ENCODE peak calls at places on chromosomes 11 and 22, in nine cellular contexts. R is GM13977, P is WTC11, J is natural killer cell, Q is HL-60, C is body of pancreas, L is ovary, S is MCF 10A, B is heart left ventricle. K is an unnamed sample.

GRCh38 chr22:40235418-40235817 is 57.7 kb downstream of the TNRC6B start:
- DNase-seq in R (no peak), P (no peak), J (no peak), Q (no peak), C (no peak), L (no peak), S (no peak), B (no peak), K (no peak)

GRCh38 chr11:1087961-1088926 is 13.6 kb downstream of the MUC2 start:
- DNase-seq in R (no peak), P (no peak), J (no peak), Q (no peak), C (no peak), L (no peak), S (no peak), B (no peak), K (peak)

GRCh38 chr22:50705851-50706351 is 32.1 kb upstream of the ACR start:
- DNase-seq in R (no peak), P (no peak), J (no peak), Q (no peak), C (no peak), L (no peak), S (no peak), B (no peak), K (peak)

GRCh38 chr11:3227568-3228444 is 4.4 kb downstream of the MRGPRE start:
- DNase-seq in R (no peak), P (peak), J (no peak), Q (peak), C (no peak), L (no peak), S (no peak), B (no peak), K (no peak)

GRCh38 chr11:101442171-101442570 is 141.6 kb downstream of the TRPC6 start:
- DNase-seq in R (no peak), P (no peak), J (no peak), Q (no peak), C (no peak), L (no peak), S (no peak), B (no peak), K (no peak)

GRCh38 chr11:28343304-28344233 is 235.4 kb downstream of the METTL15 start:
- DNase-seq in R (no peak), P (no peak), J (no peak), Q (no peak), C (no peak), L (no peak), S (peak), B (no peak), K (no peak)

GRCh38 chr11:11691296-11692141 is 69.7 kb upstream of the GALNT18 start:
- DNase-seq in R (no peak), P (peak), J (no peak), Q (no peak), C (no peak), L (no peak), S (no peak), B (no peak), K (peak)

GRCh38 chr11:36051235-36052072 is 107.6 kb downstream of the LDLRAD3 start:
- DNase-seq in R (no peak), P (no peak), J (no peak), Q (no peak), C (no peak), L (no peak), S (no peak), B (no peak), K (no peak)

GRCh38 chr11:93921695-93922468 is 71.5 kb upstream of the VSTM5 start:
- DNase-seq in R (peak), P (peak), J (no peak), Q (no peak), C (peak), L (no peak), S (peak), B (peak), K (peak)

GRCh38 chr11:71364176-71364671 is 84.0 kb downstream of the DHCR7 start:
- DNase-seq in R (no peak), P (no peak), J (no peak), Q (no peak), C (no peak), L (no peak), S (no peak), B (no peak), K (peak)

GRCh38 chr11:64357904-64358535 is 942 bp upstream of the RPS6KA4 start:
- DNase-seq in R (no peak), P (no peak), J (no peak), Q (no peak), C (no peak), L (no peak), S (peak), B (no peak), K (no peak)

GRCh38 chr11:130314184-130314748 is 451 bp downstream of the ZBTB44 start:
- DNase-seq in R (peak), P (peak), J (peak), Q (peak), C (peak), L (peak), S (peak), B (peak), K (peak)

GRCh38 chr11:1571760-1572199 is 291 bp downstream of the DUSP8 start:
- DNase-seq in R (no peak), P (no peak), J (no peak), Q (peak), C (no peak), L (no peak), S (no peak), B (no peak), K (no peak)

GRCh38 chr22:17085277-17086091 is 684 bp downstream of the IL17RA start:
- DNase-seq in R (no peak), P (peak), J (peak), Q (no peak), C (peak), L (peak), S (peak), B (no peak), K (peak)

GRCh38 chr11:72541224-72541974 is 107.1 kb upstream of the CLPB start:
- DNase-seq in R (no peak), P (no peak), J (no peak), Q (no peak), C (peak), L (no peak), S (no peak), B (no peak), K (no peak)

GRCh38 chr11:81548123-81548522 is 1185.5 kb downstream of the FAM181B start:
- DNase-seq in R (no peak), P (no peak), J (no peak), Q (no peak), C (no peak), L (no peak), S (no peak), B (no peak), K (no peak)

GRCh38 chr11:126391970-126392637 is 36.6 kb downstream of the ST3GAL4 start:
- DNase-seq in R (no peak), P (peak), J (no peak), Q (peak), C (no peak), L (no peak), S (peak), B (peak), K (no peak)
- TF ChIP-seq CTCF in R (peak), P (no peak), J (no peak), Q (peak), C (no peak), L (no peak), S (no peak), B (no peak), K (no peak)

DNA sequence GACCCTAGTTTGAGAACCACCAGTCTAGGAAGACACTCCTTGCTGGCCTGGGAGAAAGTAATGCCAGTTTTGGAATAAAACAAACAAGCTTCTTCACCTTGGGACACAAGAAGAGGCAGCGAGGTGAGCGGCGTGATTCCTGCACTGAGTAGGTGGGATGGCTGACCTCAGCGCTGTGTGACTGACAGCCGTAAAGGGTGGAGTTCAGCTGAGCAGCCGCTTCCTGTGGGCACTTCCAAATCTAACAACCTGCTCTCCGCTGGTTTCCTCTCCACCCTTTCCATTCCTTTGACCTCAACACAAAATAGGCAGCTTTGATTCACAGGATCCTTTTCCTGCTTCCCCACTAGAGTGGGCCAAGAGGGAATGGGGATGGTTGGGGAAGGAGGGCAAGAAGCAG is 45.8 kb downstream of the PC start:
- DNase-seq in R (no peak), P (no peak), J (no peak), Q (no peak), C (no peak), L (no peak), S (no peak), B (no peak), K (no peak)
- TF ChIP-seq CTCF in R (no peak), P (no peak), J (no peak), Q (no peak), C (no peak), L (no peak), S (no peak), B (no peak), K (no peak)

GRCh38 chr11:75597636-75598035 is 35.6 kb downstream of the SERPINH1 start:
- DNase-seq in R (peak), P (peak), J (no peak), Q (no peak), C (no peak), L (no peak), S (peak), B (no peak), K (peak)
- TF ChIP-seq CTCF in R (peak), P (no peak), J (no peak), Q (peak), C (no peak), L (no peak), S (peak), B (no peak), K (no peak)

GRCh38 chr11:22539851-22540376 is 85.7 kb downstream of the FANCF start:
- DNase-seq in R (peak), P (no peak), J (no peak), Q (no peak), C (no peak), L (no peak), S (peak), B (no peak), K (no peak)
- TF ChIP-seq CTCF in R (peak), P (no peak), J (no peak), Q (no peak), C (peak), L (no peak), S (peak), B (peak), K (peak)

DNA sequence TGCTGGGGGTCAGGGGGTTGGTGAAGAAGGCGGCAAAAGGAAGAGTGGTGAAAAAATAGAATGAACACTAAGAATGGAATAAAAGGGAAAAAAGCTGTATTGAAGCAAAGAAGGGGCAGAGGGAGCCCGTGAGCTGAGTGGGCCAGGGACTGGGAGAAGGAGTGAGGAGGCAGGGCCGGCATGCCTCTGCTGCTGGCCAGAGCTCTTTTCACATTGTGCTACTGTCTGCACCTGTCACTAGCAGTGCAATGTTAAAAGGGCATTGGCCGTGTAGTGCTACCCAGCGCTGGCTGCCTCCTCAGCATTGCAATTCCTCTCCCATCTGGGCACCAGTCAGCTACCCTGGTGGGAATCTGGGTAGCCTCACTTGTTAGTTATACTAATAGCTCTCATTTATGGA is 8.7 kb downstream of the YPEL4 start:
- DNase-seq in R (peak), P (peak), J (no peak), Q (no peak), C (no peak), L (no peak), S (no peak), B (no peak), K (peak)
- TF ChIP-seq CTCF in R (peak), P (no peak), J (no peak), Q (no peak), C (no peak), L (no peak), S (no peak), B (no peak), K (no peak)

DNA sequence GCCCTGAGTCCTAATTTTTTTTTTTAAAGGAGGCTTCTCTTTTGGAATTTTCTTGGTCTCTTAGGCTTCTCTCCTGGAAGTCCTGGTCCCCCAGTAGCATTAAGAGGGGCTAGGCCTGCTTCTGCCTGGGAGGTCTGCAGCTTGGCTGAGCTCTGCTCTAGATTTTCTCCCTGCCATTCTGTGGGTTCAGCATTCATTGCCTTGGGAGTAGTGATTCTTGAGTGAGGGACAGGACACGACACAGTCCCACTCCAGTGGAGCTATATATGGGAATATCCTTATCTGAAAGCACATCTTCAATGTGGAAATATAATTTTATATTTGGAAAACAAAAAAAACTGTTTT is 3.7 kb downstream of the IGSF22 start:
- DNase-seq in R (no peak), P (no peak), J (no peak), Q (no peak), C (no peak), L (no peak), S (no peak), B (no peak), K (no peak)
- TF ChIP-seq CTCF in R (no peak), P (no peak), J (peak), Q (no peak), C (no peak), L (no peak), S (no peak), B (no peak), K (peak)

DNA sequence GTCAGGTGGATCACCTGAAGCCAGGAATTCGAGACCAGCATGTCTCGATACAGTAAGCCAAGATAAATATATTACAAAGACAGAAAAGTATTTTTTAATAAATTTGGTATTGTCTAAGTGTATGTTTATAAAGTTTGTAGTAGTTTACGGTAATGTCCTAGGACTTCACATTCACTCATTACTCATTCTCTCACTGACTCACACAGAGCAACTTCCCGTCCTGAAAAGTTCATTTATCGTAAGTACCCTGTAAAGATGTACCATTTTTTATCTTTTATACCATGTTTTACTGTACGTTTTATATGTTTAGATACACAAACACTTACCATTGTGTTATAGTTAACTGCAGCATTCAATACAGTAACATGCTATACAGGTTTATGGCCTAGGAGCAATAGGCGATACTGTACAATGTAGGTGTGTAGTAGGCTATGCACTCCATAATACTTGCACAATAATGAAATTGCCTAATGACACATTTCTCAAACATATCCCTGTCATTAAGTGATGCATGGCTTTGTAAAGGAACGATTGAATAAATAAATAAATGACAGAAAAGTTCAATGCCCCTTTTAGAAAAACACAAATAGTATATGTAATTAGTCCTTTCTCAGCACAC is 12.5 kb upstream of the CARD18 start:
- DNase-seq in R (no peak), P (no peak), J (no peak), Q (no peak), C (no peak), L (no peak), S (peak), B (no peak), K (no peak)
- TF ChIP-seq CTCF in R (no peak), P (no peak), J (no peak), Q (no peak), C (no peak), L (no peak), S (no peak), B (no peak), K (no peak)

GRCh38 chr11:62910141-62910882 is 10.9 kb downstream of the CHRM1 start:
- DNase-seq in R (no peak), P (no peak), J (no peak), Q (no peak), C (no peak), L (no peak), S (no peak), B (no peak), K (no peak)

GRCh38 chr11:62908468-62909072 is 12.6 kb downstream of the CHRM1 start:
- DNase-seq in R (no peak), P (no peak), J (no peak), Q (no peak), C (peak), L (no peak), S (no peak), B (no peak), K (no peak)

GRCh38 chr11:62912268-62912667 is 8.9 kb downstream of the CHRM1 start:
- DNase-seq in R (no peak), P (no peak), J (no peak), Q (no peak), C (no peak), L (no peak), S (no peak), B (no peak), K (no peak)

GRCh38 chr11:62911137-62912130 is 9.7 kb downstream of the CHRM1 start:
- DNase-seq in R (no peak), P (no peak), J (no peak), Q (no peak), C (no peak), L (no peak), S (no peak), B (no peak), K (no peak)

DNA sequence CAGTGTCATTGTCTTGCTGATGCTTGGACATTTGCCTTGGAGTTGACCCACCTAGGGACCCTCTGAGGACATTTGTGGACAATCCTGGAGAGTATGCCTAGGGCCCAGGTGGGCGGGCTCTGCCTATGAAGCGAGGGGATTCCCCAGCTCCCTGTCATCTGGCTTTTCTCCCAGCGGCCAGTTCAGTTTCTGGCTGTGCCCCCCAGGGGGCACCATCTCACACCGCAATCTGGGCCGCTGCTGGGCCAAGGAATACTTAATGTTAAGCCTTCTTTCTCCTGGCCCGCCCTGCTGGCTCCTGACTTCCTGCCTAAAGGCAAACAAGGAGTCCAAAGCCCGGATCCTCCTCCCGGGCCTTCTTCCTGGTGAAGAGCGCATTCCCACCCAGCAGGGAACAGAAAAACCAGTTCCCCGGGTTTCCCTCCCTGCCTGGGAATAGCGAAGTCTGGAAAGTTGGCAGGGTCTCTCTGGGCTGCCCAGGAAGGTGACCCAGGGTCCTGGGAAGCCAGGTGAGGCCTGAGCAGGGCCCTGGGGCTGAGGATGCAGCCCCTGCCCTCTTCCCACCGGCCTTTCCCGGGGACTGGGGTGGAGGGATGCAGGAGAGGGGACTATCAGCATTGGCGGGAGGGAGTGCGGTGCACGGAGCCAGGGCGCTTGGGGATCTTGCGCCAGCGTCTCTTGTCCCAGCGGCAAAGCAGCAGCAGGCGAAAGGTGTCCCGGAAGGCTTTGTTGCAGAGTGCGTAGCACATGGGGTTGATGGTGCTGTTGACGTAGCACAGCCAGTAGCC is 11.9 kb downstream of the CHRM1 start:
- DNase-seq in R (no peak), P (peak), J (no peak), Q (no peak), C (peak), L (no peak), S (peak), B (peak), K (peak)
- TF ChIP-seq CTCF in R (peak), P (peak), J (no peak), Q (peak), C (peak), L (no peak), S (peak), B (peak), K (peak)

GRCh38 chr11:4551346-4551979 is 6.5 kb downstream of the OR52M1 start:
- DNase-seq in R (no peak), P (no peak), J (no peak), Q (no peak), C (no peak), L (no peak), S (peak), B (no peak), K (no peak)
- TF ChIP-seq CTCF in R (peak), P (no peak), J (no peak), Q (peak), C (no peak), L (no peak), S (peak), B (no peak), K (peak)